ENCODE peak calls at places on chromosomes 3 and 15, in four cellular contexts. One of them, this sample, is unnamed.

GRCh38 chr3:114093001-114093350 is 36.4 kb downstream of the QTRT2 start:
- DNase-seq in trophoblast cell: no peak
- DNase-seq in mesendoderm: no peak
- DNase-seq in H9: no peak
- DNase-seq in this sample: no peak

GRCh38 chr15:91627473-91628309 is 225.8 kb upstream of the SLCO3A1 start:
- DNase-seq in H9: no peak
- DNase-seq in mesendoderm: peak
- DNase-seq in trophoblast cell: no peak
- DNase-seq in this sample: no peak

GRCh38 chr3:14329116-14329830 is 73.1 kb upstream of the SLC6A6 start:
- DNase-seq in trophoblast cell: peak
- DNase-seq in H9: peak
- DNase-seq in mesendoderm: peak
- DNase-seq in this sample: peak

GRCh38 chr3:13826672-13827071 is 53.2 kb downstream of the WNT7A start:
- DNase-seq in mesendoderm: no peak
- DNase-seq in trophoblast cell: no peak
- DNase-seq in H9: no peak
- DNase-seq in this sample: no peak

GRCh38 chr3:41629072-41629471 is 332.8 kb downstream of the ULK4 start:
- DNase-seq in H9: peak
- DNase-seq in mesendoderm: peak
- DNase-seq in trophoblast cell: no peak
- DNase-seq in this sample: no peak

GRCh38 chr3:5348229-5348628 is 160.7 kb downstream of the EDEM1 start:
- DNase-seq in trophoblast cell: no peak
- DNase-seq in mesendoderm: no peak
- DNase-seq in H9: no peak
- DNase-seq in this sample: no peak

GRCh38 chr15:38231430-38231829 is 21.2 kb upstream of the SPRED1 start:
- DNase-seq in mesendoderm: no peak
- DNase-seq in trophoblast cell: no peak
- DNase-seq in H9: no peak
- DNase-seq in this sample: no peak

GRCh38 chr15:83582386-83582785 is 71.5 kb upstream of the ADAMTSL3 start:
- DNase-seq in trophoblast cell: no peak
- DNase-seq in H9: no peak
- DNase-seq in mesendoderm: no peak
- DNase-seq in this sample: no peak

GRCh38 chr15:39613271-39613670 is 32.4 kb downstream of the THBS1 start:
- DNase-seq in H9: no peak
- DNase-seq in trophoblast cell: no peak
- DNase-seq in mesendoderm: no peak
- DNase-seq in this sample: no peak

GRCh38 chr3:76470285-76470684 is 569.6 kb upstream of the ROBO2 start:
- DNase-seq in mesendoderm: peak
- DNase-seq in trophoblast cell: no peak
- DNase-seq in H9: no peak
- DNase-seq in this sample: no peak

GRCh38 chr3:40718681-40719080 is 193.9 kb downstream of the ZNF621 start:
- DNase-seq in H9: no peak
- DNase-seq in mesendoderm: no peak
- DNase-seq in trophoblast cell: no peak
- DNase-seq in this sample: no peak

GRCh38 chr3:106720510-106720909 is 656.7 kb upstream of the CCDC54 start:
- DNase-seq in H9: peak
- DNase-seq in mesendoderm: no peak
- DNase-seq in trophoblast cell: no peak
- DNase-seq in this sample: no peak

GRCh38 chr15:57031605-57032004 is 113.2 kb downstream of the TCF12 start:
- DNase-seq in trophoblast cell: no peak
- DNase-seq in mesendoderm: peak
- DNase-seq in H9: no peak
- DNase-seq in this sample: no peak

GRCh38 chr3:79767953-79768282 is at the start of gene ROBO1:
- DNase-seq in mesendoderm: peak
- DNase-seq in H9: peak
- DNase-seq in trophoblast cell: no peak
- DNase-seq in this sample: peak

GRCh38 chr3:195731356-195731960 is 10.7 kb downstream of the MUC20 start:
- DNase-seq in trophoblast cell: no peak
- DNase-seq in H9: no peak
- DNase-seq in mesendoderm: no peak
- DNase-seq in this sample: no peak

GRCh38 chr3:468172-468571 is 271.6 kb downstream of the CHL1 start:
- DNase-seq in trophoblast cell: no peak
- DNase-seq in mesendoderm: peak
- DNase-seq in H9: no peak
- DNase-seq in this sample: no peak

GRCh38 chr15:90211440-90212168 is 10.5 kb downstream of the SEMA4B start:
- DNase-seq in mesendoderm: no peak
- DNase-seq in H9: no peak
- DNase-seq in trophoblast cell: no peak
- DNase-seq in this sample: no peak

GRCh38 chr15:77538011-77538410 is 94.7 kb downstream of the LINGO1 start:
- DNase-seq in H9: no peak
- DNase-seq in mesendoderm: no peak
- DNase-seq in trophoblast cell: no peak
- DNase-seq in this sample: no peak

GRCh38 chr3:183211390-183211789 is 41.7 kb upstream of the B3GNT5 start:
- DNase-seq in trophoblast cell: no peak
- DNase-seq in mesendoderm: no peak
- DNase-seq in H9: no peak
- DNase-seq in this sample: no peak

GRCh38 chr15:33005582-33005981 is 188.9 kb downstream of the FMN1 start:
- DNase-seq in H9: no peak
- DNase-seq in trophoblast cell: no peak
- DNase-seq in mesendoderm: no peak
- DNase-seq in this sample: no peak

GRCh38 chr15:85927936-85928537 is 133.3 kb upstream of the KLHL25 start:
- DNase-seq in mesendoderm: no peak
- DNase-seq in H9: no peak
- DNase-seq in trophoblast cell: no peak
- DNase-seq in this sample: no peak

GRCh38 chr3:136476280-136476679 is 226.1 kb downstream of the PCCB start:
- DNase-seq in mesendoderm: no peak
- DNase-seq in trophoblast cell: no peak
- DNase-seq in H9: no peak
- DNase-seq in this sample: no peak

GRCh38 chr3:11140054-11140712 is 14.1 kb upstream of the HRH1 start:
- DNase-seq in mesendoderm: no peak
- DNase-seq in H9: no peak
- DNase-seq in trophoblast cell: no peak
- DNase-seq in this sample: no peak

GRCh38 chr15:61459785-61460707 is 230.9 kb upstream of the RORA start:
- DNase-seq in H9: no peak
- DNase-seq in trophoblast cell: no peak
- DNase-seq in mesendoderm: no peak
- DNase-seq in this sample: no peak

GRCh38 chr3:143414571-143415253 is 295.1 kb downstream of the CHST2 start:
- DNase-seq in mesendoderm: no peak
- DNase-seq in H9: no peak
- DNase-seq in trophoblast cell: no peak
- DNase-seq in this sample: no peak

GRCh38 chr3:31525532-31525931 is 7.2 kb upstream of the STT3B start:
- DNase-seq in trophoblast cell: no peak
- DNase-seq in H9: no peak
- DNase-seq in mesendoderm: no peak
- DNase-seq in this sample: no peak

GRCh38 chr3:82085811-82086475 is 324.5 kb upstream of the GBE1 start:
- DNase-seq in trophoblast cell: no peak
- DNase-seq in H9: no peak
- DNase-seq in mesendoderm: no peak
- DNase-seq in this sample: no peak

GRCh38 chr3:126155819-126156218 is 24.6 kb downstream of the ALDH1L1 start:
- DNase-seq in H9: no peak
- DNase-seq in trophoblast cell: no peak
- DNase-seq in mesendoderm: no peak
- DNase-seq in this sample: no peak

GRCh38 chr15:28955160-28955502 is 69.4 kb downstream of the APBA2 start:
- DNase-seq in mesendoderm: no peak
- DNase-seq in H9: peak
- DNase-seq in trophoblast cell: no peak
- DNase-seq in this sample: no peak

GRCh38 chr3:126671521-126671920 is 16.6 kb upstream of the TXNRD3 start:
- DNase-seq in trophoblast cell: no peak
- DNase-seq in H9: peak
- DNase-seq in mesendoderm: peak
- DNase-seq in this sample: no peak

GRCh38 chr15:85624241-85624855 is 170.4 kb downstream of the KLHL25 start:
- DNase-seq in H9: no peak
- DNase-seq in trophoblast cell: no peak
- DNase-seq in mesendoderm: no peak
- DNase-seq in this sample: no peak

GRCh38 chr3:96754128-96754527 is 60.3 kb upstream of the EPHA6 start:
- DNase-seq in trophoblast cell: no peak
- DNase-seq in mesendoderm: no peak
- DNase-seq in H9: no peak
- DNase-seq in this sample: no peak

GRCh38 chr3:111616417-111617105 is 21.4 kb upstream of the ZBED2 start:
- DNase-seq in H9: no peak
- DNase-seq in mesendoderm: no peak
- DNase-seq in trophoblast cell: no peak
- DNase-seq in this sample: no peak

DNA sequence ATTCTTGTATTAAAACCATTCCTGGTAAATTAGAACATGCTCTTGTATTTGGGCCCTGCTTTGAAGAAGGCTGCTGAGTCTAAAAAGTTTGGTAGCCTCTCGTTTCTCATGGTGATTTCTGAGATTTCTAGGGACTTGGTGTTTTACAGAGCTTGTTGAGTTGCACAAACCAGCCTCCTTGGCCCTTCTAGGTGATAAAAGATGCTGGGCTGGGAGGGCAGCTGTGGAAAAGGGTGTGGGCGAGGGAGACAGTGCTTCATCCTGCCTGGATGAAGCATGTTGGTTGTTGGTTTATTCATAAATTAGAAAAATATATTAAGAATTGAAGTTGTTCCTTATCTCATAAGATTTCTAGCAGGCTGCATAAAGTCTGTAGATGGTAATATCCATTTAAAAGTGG is 151.7 kb downstream of the IGF1R start:
- DNase-seq in H9: no peak
- DNase-seq in trophoblast cell: no peak
- DNase-seq in mesendoderm: peak
- DNase-seq in this sample: no peak
- H2BK120ac ChIP-seq in H9: no peak
- H2BK120ac ChIP-seq in trophoblast cell: no peak
- H2BK120ac ChIP-seq in mesendoderm: no peak
- H2BK120ac ChIP-seq in this sample: no peak

DNA sequence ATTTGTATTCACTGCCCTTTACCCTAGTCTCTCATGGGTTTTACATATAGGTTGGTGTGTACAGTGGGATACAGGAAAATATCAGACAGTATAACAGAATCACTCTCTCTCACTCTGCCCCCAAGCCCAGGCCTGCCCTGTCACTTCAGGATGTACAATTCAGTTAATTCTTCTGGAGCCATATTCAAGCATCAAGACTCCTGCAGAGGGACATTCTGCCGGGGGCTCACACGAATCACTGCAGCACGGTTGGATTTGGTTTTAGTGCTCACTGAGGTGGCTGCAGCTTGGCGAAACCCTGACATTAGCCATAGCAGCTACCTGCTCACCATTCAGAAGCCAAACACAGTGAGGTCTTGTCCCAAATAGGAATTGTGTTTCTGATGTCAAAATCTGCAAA is 83.0 kb downstream of the CHSY1 start:
- DNase-seq in trophoblast cell: no peak
- DNase-seq in H9: no peak
- DNase-seq in mesendoderm: no peak
- DNase-seq in this sample: no peak
- H3K23ac ChIP-seq in trophoblast cell: no peak
- H3K23ac ChIP-seq in H9: no peak
- H3K23ac ChIP-seq in mesendoderm: no peak
- H3K23ac ChIP-seq in this sample: no peak

DNA sequence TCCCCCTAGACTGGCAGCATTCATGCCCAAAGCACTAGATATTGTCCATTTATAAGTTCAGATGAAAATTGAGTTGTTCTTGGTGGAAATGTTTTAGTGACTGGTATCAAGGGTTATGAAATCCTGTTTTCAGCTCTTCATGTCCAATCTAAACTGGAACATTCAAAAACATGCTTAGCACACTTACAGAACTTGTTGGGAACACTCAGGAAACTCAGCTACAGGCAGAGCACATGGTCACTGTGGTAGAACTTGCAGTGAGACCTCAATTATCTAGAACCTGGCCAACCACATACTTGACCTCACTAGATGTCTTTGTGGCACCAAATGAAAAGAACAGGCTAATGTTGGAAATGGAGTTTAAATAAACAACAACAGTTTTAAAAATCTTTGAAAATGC is 88.8 kb downstream of the SMAD3 start:
- DNase-seq in H9: no peak
- DNase-seq in mesendoderm: no peak
- DNase-seq in trophoblast cell: no peak
- DNase-seq in this sample: no peak
- H2BK120ac ChIP-seq in H9: no peak
- H2BK120ac ChIP-seq in mesendoderm: no peak
- H2BK120ac ChIP-seq in trophoblast cell: peak
- H2BK120ac ChIP-seq in this sample: no peak

DNA sequence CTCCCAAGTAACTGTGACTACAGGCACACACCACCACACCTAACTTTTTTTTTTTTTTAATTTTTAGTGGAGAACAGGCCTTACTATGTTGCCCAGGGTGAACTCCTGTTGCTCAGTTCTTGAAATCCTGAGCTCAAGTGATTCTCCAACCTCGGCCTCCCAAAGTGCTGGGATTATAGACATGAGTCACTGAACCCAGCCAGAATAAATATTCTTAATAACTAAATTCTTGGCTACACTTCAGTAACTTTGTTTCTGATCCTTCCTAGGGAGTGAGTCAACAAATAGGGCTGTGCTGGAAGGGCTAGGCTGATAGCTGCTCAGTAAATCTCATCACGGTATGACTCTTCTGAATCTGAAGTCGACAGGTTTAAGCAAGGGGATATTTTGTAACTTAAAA is 56.6 kb downstream of the P3H2 start:
- DNase-seq in trophoblast cell: no peak
- DNase-seq in H9: no peak
- DNase-seq in mesendoderm: no peak
- DNase-seq in this sample: no peak
- H3K23ac ChIP-seq in trophoblast cell: no peak
- H3K23ac ChIP-seq in H9: no peak
- H3K23ac ChIP-seq in mesendoderm: no peak
- H3K23ac ChIP-seq in this sample: no peak

This sample was measured in neuronal stem cell.